ENCODE peak calls at places on chromosomes 7 and 10, in four cellular contexts. B is lung, I is esophagus muscularis mucosa, U is DND-41. E is an unnamed sample.
A peak's percentile ranks its signal among the peaks of the same experiment; 100 is the strongest.

GRCh38 chr10:29955308-29955935 is 104.0 kb downstream of the JCAD start:
- DNase-seq in B (no peak), U (no peak), I (no peak), E (no peak)

GRCh38 chr7:42189535-42189934 is 47.5 kb downstream of the GLI3 start:
- DNase-seq in B (no peak), I (no peak), U (no peak), E (no peak)

GRCh38 chr10:52172581-52172980 is 141.5 kb upstream of the DKK1 start:
- DNase-seq in U (no peak), B (no peak), I (no peak), E (no peak)

GRCh38 chr7:150950496-150951180 is 27.5 kb downstream of the KCNH2 start:
- DNase-seq in U (no peak), B (no peak), I (no peak), E (no peak)

GRCh38 chr10:282294-283139 is 147.3 kb downstream of the ZMYND11 start:
- DNase-seq in U (no peak), B (no peak), I (no peak), E (no peak)

GRCh38 chr7:106794276-106795136 is 70.6 kb upstream of the PIK3CG start:
- DNase-seq in U (no peak), I (no peak), B (no peak), E (no peak)

GRCh38 chr10:72106896-72107295 is 18.5 kb upstream of the SPOCK2 start:
- DNase-seq in B (no peak), U (no peak), I (no peak), E (no peak)

GRCh38 chr7:46949270-46949931 is 632.5 kb downstream of the TNS3 start:
- DNase-seq in U (no peak), B (no peak), I (no peak), E (no peak)

GRCh38 chr7:877312-878232 is 1.2 kb downstream of the GET4 start:
- DNase-seq in I (no peak), U (peak; percentile 43), B (peak; percentile 38), E (peak; percentile 27)

GRCh38 chr10:50512214-50512595 is 111.6 kb downstream of the SGMS1 start:
- DNase-seq in B (no peak), I (no peak), U (no peak), E (no peak)

GRCh38 chr7:36092221-36092771 is 60.8 kb upstream of the EEPD1 start:
- DNase-seq in U (no peak), B (no peak), I (no peak), E (no peak)

GRCh38 chr7:2540641-2541051 is 14.7 kb downstream of the BRAT1 start:
- DNase-seq in I (no peak), U (no peak), B (no peak), E (no peak)

GRCh38 chr7:127903913-127904705 is 127.1 kb downstream of the LRRC4 start:
- DNase-seq in U (no peak), B (no peak), I (no peak), E (no peak)

GRCh38 chr7:140036224-140036651 is 26.5 kb downstream of the PARP12 start:
- DNase-seq in U (peak; percentile 19), B (no peak), I (no peak), E (no peak)

GRCh38 chr7:139727151-139727705 is 50.6 kb downstream of the HIPK2 start:
- DNase-seq in B (no peak), U (no peak), I (no peak), E (no peak)

GRCh38 chr10:129852829-129853228 is 111.2 kb downstream of the EBF3 start:
- DNase-seq in B (no peak), U (no peak), I (no peak), E (no peak)

GRCh38 chr10:70561558-70561957 is 41.0 kb downstream of the PRF1 start:
- DNase-seq in U (peak; percentile 72), I (no peak), B (no peak), E (peak; percentile 82)

GRCh38 chr7:158078161-158078910 is 509.3 kb downstream of the PTPRN2 start:
- DNase-seq in U (no peak), B (no peak), I (no peak), E (no peak)

GRCh38 chr10:3886191-3886590 is 101.2 kb upstream of the KLF6 start:
- DNase-seq in U (no peak), I (no peak), B (no peak), E (no peak)

GRCh38 chr7:74478671-74479065 is 25.0 kb downstream of the GTF2IRD1 start:
- DNase-seq in I (no peak), U (no peak), B (no peak), E (no peak)
- H3K4me1 ChIP-seq in I (peaks cover 89% of the 10 kb centered on the region), U (no peaks in the 10 kb centered on the region), B (peaks cover 7% of the 10 kb centered on the region), E (peaks cover 37% of the 10 kb centered on the region)

DNA sequence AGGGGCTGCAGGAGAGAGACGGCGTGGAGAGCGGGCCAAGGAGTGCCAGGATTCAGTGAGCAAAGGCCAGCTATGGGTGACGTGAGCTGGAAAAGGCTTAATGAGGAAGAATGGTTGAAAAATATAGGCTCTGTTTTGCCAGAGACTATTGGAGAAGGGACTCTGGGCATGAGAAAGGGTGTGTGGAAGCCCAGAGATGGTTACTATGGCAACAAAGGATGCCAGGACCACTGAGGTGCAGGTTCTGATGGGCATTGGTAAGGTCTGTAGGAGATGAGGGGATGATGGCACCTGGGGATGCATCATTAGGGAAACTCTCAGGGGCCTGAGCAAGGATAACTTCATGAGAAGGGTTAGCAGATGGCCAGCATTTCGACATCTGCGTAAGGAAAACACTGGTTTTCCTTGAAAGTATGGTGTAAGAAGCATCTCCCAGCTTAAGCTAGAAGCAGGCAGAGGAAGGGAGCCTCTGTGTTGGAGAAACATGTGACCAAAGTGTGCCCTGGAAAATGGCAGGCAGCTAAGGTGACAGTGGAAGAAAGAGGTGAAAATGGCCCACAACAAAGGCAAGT is 21.6 kb upstream of the FAM180A start:
- DNase-seq in I (no peak), B (no peak), U (no peak), E (no peak)
- H3K27ac ChIP-seq in I (no peak overlapping the region), B (no peak overlapping the region), U (no peak overlapping the region), E (no peak overlapping the region)

DNA sequence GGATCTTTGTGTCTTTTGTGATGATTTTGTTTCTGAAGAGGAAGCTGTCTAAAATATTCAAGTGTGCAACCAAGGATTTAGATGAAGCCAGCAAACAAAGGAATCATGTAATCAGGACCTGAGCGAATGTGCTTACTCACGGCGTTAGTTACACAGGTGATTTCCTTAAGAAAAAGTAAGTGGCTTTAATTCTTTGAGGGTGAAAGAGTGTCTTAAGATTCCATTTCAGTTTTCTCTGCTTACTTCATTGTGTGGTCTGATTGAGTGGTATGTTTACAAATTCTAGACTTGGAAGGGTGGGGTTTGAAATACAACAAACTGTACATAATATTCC is 257.1 kb downstream of the ARHGAP21 start:
- DNase-seq in I (no peak), U (no peak), B (no peak), E (no peak)
- H3K4me1 ChIP-seq in I (peaks cover 37% of the 10 kb centered on the region), U (peaks cover 13% of the 10 kb centered on the region), B (peaks cover 31% of the 10 kb centered on the region), E (no peaks in the 10 kb centered on the region)

GRCh38 chr10:75430000-75430763 is 1.2 kb upstream of the LRMDA start:
- DNase-seq in B (peak; percentile 67), I (no peak), U (no peak), E (peak; percentile 8)
- H3K27ac ChIP-seq in B (peak overlapping the region; percentile 89), I (peak overlapping the region; percentile 81), U (no peak overlapping the region), E (no peak overlapping the region)

GRCh38 chr10:102670065-102670400 is 25.8 kb downstream of the TRIM8 start:
- DNase-seq in U (no peak), B (no peak), I (no peak), E (no peak)
- H3K4me1 ChIP-seq in U (peaks cover 19% of the 10 kb centered on the region), B (peaks cover 8% of the 10 kb centered on the region), I (peaks cover 39% of the 10 kb centered on the region), E (no peaks in the 10 kb centered on the region)

GRCh38 chr7:40595832-40596231 is 461.0 kb downstream of the SUGCT start:
- DNase-seq in B (no peak), U (no peak), I (no peak), E (no peak)
- H3K27ac ChIP-seq in B (no peak overlapping the region), U (no peak overlapping the region), I (peak overlapping the region; percentile 67), E (no peak overlapping the region)

DNA sequence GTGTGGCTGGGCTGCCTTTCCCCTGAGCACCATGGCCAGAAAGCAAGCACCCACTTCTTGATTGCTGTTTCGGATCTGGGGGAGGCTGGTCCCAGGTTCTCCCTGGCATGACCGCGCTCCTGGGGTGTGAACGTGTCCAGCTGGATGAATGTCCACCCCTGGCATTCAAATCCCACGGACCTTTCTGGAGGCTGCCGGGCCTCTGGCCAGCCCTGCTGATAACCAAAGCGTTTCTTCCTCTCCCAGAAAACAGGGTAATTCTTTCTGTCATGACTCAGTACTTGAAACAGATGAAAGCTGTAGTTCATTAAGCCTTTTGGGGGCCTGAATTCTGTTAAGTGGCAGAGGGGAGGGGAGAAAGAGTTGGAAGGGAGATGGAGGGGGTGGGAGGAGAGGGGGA is 73.1 kb upstream of the SAMD8 start:
- DNase-seq in U (no peak), B (no peak), I (no peak), E (no peak)
- H3K4me1 ChIP-seq in U (no peaks in the 10 kb centered on the region), B (peaks cover 3% of the 10 kb centered on the region), I (peaks cover 26% of the 10 kb centered on the region), E (peaks cover 5% of the 10 kb centered on the region)

DNA sequence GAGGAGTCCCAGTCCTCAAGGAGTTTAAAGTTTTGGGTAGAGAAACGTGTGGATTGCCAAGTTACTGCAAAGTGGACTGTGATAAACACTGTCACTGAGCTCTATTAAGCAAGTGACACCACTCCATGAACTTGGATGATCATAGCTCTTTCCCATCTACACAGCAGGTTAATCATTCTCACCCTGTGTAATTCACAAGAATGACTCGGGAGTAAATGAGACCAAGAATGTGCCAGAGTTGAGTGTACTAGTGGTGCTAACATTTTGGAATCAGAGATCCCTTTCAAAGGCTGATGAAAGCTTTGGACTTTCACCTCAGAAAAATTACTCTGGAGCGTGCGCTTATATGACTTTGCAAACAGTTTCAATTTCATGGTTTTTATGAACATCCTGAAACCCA is 80.8 kb downstream of the RBM20 start:
- DNase-seq in I (no peak), B (no peak), U (no peak), E (no peak)
- H3K27ac ChIP-seq in I (no peak overlapping the region), B (no peak overlapping the region), U (no peak overlapping the region), E (peak overlapping the region; percentile 92)

GRCh38 chr10:101007099-101007711 is 7.6 kb downstream of the LZTS2 start:
- DNase-seq in I (no peak), B (no peak), U (no peak), E (no peak)

GRCh38 chr10:101007915-101008822 is 8.6 kb downstream of the LZTS2 start:
- DNase-seq in B (no peak), U (no peak), I (no peak), E (no peak)

GRCh38 chr10:101005869-101006567 is 6.4 kb downstream of the LZTS2 start:
- DNase-seq in B (no peak), I (no peak), U (no peak), E (no peak)

GRCh38 chr10:101005361-101005760 is 5.8 kb downstream of the LZTS2 start:
- DNase-seq in I (no peak), U (no peak), B (no peak), E (no peak)

DNA sequence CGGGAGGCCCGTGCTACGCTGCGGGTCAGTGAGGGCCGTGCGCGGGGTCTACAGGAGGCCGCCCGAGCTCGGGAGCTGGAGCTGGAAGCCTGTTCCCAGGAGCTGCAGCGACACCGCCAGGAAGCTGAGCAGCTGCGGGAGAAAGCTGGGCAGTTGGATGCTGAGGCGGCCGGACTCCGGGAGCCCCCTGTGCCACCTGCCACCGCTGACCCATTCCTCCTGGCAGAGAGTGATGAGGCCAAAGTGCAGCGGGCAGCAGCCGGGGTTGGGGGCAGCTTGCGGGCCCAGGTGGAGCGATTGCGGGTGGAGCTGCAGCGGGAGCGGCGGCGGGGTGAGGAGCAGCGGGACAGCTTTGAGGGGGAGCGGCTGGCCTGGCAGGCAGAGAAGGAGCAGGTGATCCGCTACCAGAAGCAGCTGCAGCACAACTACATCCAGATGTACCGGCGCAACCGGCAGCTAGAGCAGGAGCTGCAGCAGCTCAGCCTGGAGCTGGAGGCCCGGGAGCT is 7.0 kb downstream of the LZTS2 start:
- DNase-seq in I (no peak), U (no peak), B (no peak), E (no peak)
- H3K4me1 ChIP-seq in I (peaks cover 76% of the 10 kb centered on the region), U (no peaks in the 10 kb centered on the region), B (peaks cover 5% of the 10 kb centered on the region), E (no peaks in the 10 kb centered on the region)

GRCh38 chr10:49028639-49029038 is 86.7 kb downstream of the VSTM4 start:
- DNase-seq in I (peak; percentile 50), B (no peak), U (no peak), E (no peak)
- H3K27ac ChIP-seq in I (no peak overlapping the region), B (no peak overlapping the region), U (no peak overlapping the region), E (no peak overlapping the region)